ENCODE peak calls at places on chromosomes 3 and 15, in four cellular contexts. C, X, F and P are unnamed samples. For H3K4me1, the result is how much of the 10 kb centered on the place peaks cover.

GRCh38 chr3:52681610-52682009 is 4.1 kb downstream of the PBRM1 start:
- DNase-seq in C (no peak), F (no peak), X (no peak), P (no peak)

GRCh38 chr3:16050641-16051467 is 123.6 kb upstream of the GALNT15 start:
- DNase-seq in F (no peak), C (no peak), X (no peak), P (no peak)

GRCh38 chr15:75836953-75837321 is 6.3 kb upstream of the UBE2Q2 start:
- DNase-seq in F (peak), C (no peak), X (no peak), P (no peak)

GRCh38 chr3:175127075-175127662 is 268.0 kb downstream of the NAALADL2 start:
- DNase-seq in F (no peak), C (no peak), X (no peak), P (no peak)

GRCh38 chr15:39511915-39512260 is 69.0 kb upstream of the THBS1 start:
- DNase-seq in C (no peak), X (no peak), F (peak), P (no peak)

GRCh38 chr3:102090646-102091045 is 241.3 kb downstream of the NFKBIZ start:
- DNase-seq in C (no peak), X (no peak), F (peak), P (no peak)

GRCh38 chr3:137259089-137259488 is 301.3 kb downstream of the IL20RB start:
- DNase-seq in X (no peak), F (peak), C (no peak), P (no peak)

GRCh38 chr15:27872355-27872754 is 226.8 kb downstream of the OCA2 start:
- DNase-seq in F (no peak), X (no peak), C (no peak), P (no peak)

GRCh38 chr15:72472907-72473669 is 1.0 kb upstream of the ARIH1 start:
- DNase-seq in X (no peak), C (no peak), F (peak), P (no peak)

GRCh38 chr3:31580645-31581044 is 47.9 kb downstream of the STT3B start:
- DNase-seq in X (no peak), F (no peak), C (no peak), P (no peak)

GRCh38 chr3:47003461-47004368 is 24.2 kb downstream of the NBEAL2 start:
- DNase-seq in C (no peak), X (no peak), F (no peak), P (no peak)

GRCh38 chr15:70083423-70083822 is 14.3 kb downstream of the TLE3 start:
- DNase-seq in F (no peak), C (no peak), X (no peak), P (no peak)

GRCh38 chr3:177538064-177538742 is 340.9 kb upstream of the TBL1XR1 start:
- DNase-seq in X (no peak), C (no peak), F (peak), P (no peak)

GRCh38 chr3:52211268-52211891 is 13.4 kb downstream of the ALAS1 start:
- DNase-seq in C (no peak), X (no peak), F (no peak), P (no peak)

GRCh38 chr3:41569632-41570338 is 370.5 kb downstream of the CTNNB1 start:
- DNase-seq in C (no peak), X (no peak), F (no peak), P (no peak)

GRCh38 chr15:66053991-66054390 is 184.7 kb downstream of the RAB11A start:
- DNase-seq in F (no peak), C (no peak), X (no peak), P (no peak)

GRCh38 chr3:109050591-109051167 is 67.3 kb downstream of the MORC1 start:
- DNase-seq in F (peak), C (peak), X (peak), P (peak)

GRCh38 chr3:78809941-78810340 is 957.9 kb downstream of the ROBO1 start:
- DNase-seq in X (no peak), C (no peak), F (no peak), P (no peak)

GRCh38 chr3:172938788-172939187 is 188.3 kb downstream of the ECT2 start:
- DNase-seq in F (no peak), X (no peak), C (no peak), P (no peak)

GRCh38 chr3:187713504-187713903 is 11.1 kb upstream of the RTP2 start:
- DNase-seq in F (peak), X (peak), C (peak), P (peak)

GRCh38 chr3:152446495-152446894 is 177.8 kb downstream of the MBNL1 start:
- DNase-seq in C (no peak), X (no peak), F (no peak), P (no peak)

GRCh38 chr3:134337511-134338200 is 36.6 kb downstream of the AMOTL2 start:
- DNase-seq in F (no peak), X (no peak), C (no peak), P (no peak)

GRCh38 chr15:97566957-97567356 is 393.5 kb upstream of the ARRDC4 start:
- DNase-seq in F (no peak), X (no peak), C (no peak), P (no peak)

GRCh38 chr15:95363636-95364035 is 966.9 kb upstream of the NR2F2 start:
- DNase-seq in F (no peak), C (no peak), X (no peak), P (no peak)

GRCh38 chr3:24365168-24365567 is 129.5 kb downstream of the THRB start:
- DNase-seq in F (peak), X (no peak), C (peak), P (peak)

GRCh38 chr3:69115731-69116130 is 6.7 kb downstream of the LMOD3 start:
- DNase-seq in C (no peak), F (peak), X (no peak), P (no peak)

GRCh38 chr3:194906229-194906629 is 220.5 kb downstream of the FAM43A start:
- DNase-seq in X (no peak), C (peak), F (peak), P (no peak)

GRCh38 chr3:90062631-90063200 is 955.3 kb downstream of the EPHA3 start:
- DNase-seq in C (no peak), X (no peak), F (no peak), P (no peak)

GRCh38 chr15:70451861-70452653 is 311.3 kb downstream of the UACA start:
- DNase-seq in C (no peak), X (peak), F (no peak), P (no peak)

GRCh38 chr15:68205949-68206539 is 912 bp upstream of the CALML4 start:
- DNase-seq in F (no peak), X (peak), C (no peak), P (no peak)

GRCh38 chr3:112378989-112379692 is 46.2 kb downstream of the CD200 start:
- DNase-seq in C (no peak), F (peak), X (no peak), P (no peak)

GRCh38 chr3:18725668-18726407 is 300.7 kb upstream of the SATB1 start:
- DNase-seq in X (no peak), C (no peak), F (no peak), P (no peak)

GRCh38 chr15:31435891-31436628 is 109.4 kb downstream of the KLF13 start:
- DNase-seq in F (no peak), C (no peak), X (no peak), P (no peak)

GRCh38 chr3:48466386-48467109 is 20.0 kb downstream of the ATRIP start:
- DNase-seq in C (no peak), X (no peak), F (no peak), P (no peak)
- H3K4me1 ChIP-seq in C (half or more), X (under half), F (under half), P (half or more)

GRCh38 chr3:129123314-129124060 is 1.9 kb upstream of the RAB43 start:
- DNase-seq in X (no peak), C (peak), F (peak), P (peak)
- TF ChIP-seq MAZ in X (no peak), C (no peak), F (no peak), P (no peak)

GRCh38 chr3:50588759-50589433 is 19.6 kb downstream of the HEMK1 start:
- DNase-seq in F (peak), X (peak), C (peak), P (no peak)
- H3K4me1 ChIP-seq in F (under half), X (half or more), C (half or more), P (under half)

GRCh38 chr3:127694467-127695215 is 21.9 kb downstream of the ABTB1 start:
- DNase-seq in X (no peak), C (peak), F (peak), P (peak)
- TF ChIP-seq MAZ in X (no peak), C (no peak), F (no peak), P (no peak)

GRCh38 chr3:126996905-126997304 is 14.0 kb downstream of the PLXNA1 start:
- DNase-seq in C (no peak), F (peak), X (no peak), P (no peak)

GRCh38 chr3:126999383-126999782 is 16.5 kb downstream of the PLXNA1 start:
- DNase-seq in X (no peak), C (no peak), F (no peak), P (no peak)

GRCh38 chr3:126997455-126998038 is 14.6 kb downstream of the PLXNA1 start:
- DNase-seq in C (no peak), F (no peak), X (no peak), P (no peak)

GRCh38 chr3:126998728-126999127 is 15.8 kb downstream of the PLXNA1 start:
- DNase-seq in X (no peak), F (no peak), C (no peak), P (no peak)

DNA sequence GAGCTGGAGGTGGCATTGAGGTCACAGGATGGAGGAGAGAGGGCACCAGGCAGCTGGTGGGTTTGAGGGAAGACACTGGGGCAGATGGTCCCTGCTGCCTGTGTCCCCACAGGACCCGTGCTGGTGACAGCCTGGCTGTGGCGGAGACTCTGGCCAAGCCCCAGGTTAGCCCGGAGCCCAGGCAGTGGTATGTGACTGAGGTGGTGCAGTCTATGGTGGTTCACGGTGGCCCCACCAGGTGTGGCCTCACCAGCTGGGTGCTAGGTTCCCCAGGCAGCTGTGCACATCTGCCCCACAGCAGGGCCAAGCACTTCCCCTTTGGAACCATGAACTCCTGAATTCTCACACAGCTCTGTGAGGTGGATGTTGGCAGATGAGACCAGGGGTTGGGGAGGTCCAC is 15.4 kb downstream of the PLXNA1 start:
- DNase-seq in X (no peak), C (no peak), F (no peak), P (no peak)
- H3K4me1 ChIP-seq in X (under half), C (under half), F (under half), P (under half)

DNA sequence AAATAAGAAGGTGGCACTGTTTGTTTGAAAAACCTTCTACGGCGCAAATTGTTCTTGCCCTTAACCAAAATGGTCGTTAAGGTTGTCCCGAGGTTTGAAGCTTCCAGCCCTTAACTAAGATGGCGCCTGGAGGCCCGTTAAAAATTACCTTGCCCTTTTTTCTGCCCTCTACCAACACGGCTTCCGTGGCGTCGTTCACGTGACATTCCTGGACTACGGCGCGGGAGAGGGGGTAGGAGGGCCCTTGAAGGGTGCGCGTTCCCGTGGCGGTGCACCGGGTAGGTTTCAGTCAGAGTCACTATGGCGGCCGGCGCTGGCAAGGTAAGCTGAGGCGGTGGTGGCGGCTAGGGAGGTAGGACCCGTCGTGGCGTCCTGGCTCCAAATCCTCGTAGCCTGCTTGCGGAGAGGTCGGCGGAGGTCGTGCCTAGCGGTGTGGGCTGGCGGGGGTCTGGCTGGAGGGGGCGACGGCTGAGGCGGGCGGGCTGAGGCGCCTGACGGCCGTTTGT is at the start of gene SLMAP:
- DNase-seq in X (peak), C (peak), F (peak), P (peak)
- TF ChIP-seq MAZ in X (no peak), C (peak), F (peak), P (no peak)

GRCh38 chr15:73941871-73942635 is 15.8 kb downstream of the LOXL1 start:
- DNase-seq in C (no peak), F (no peak), X (no peak), P (no peak)
- H3K4me1 ChIP-seq in C (under half), F (under half), X (under half), P (under half)

GRCh38 chr3:38988955-38989354 is 62.8 kb downstream of the SCN11A start:
- DNase-seq in F (no peak), X (no peak), C (no peak), P (no peak)

GRCh38 chr3:38990621-38991020 is 61.1 kb downstream of the SCN11A start:
- DNase-seq in X (no peak), F (peak), C (no peak), P (no peak)

GRCh38 chr3:38996193-38996592 is 55.6 kb downstream of the SCN11A start:
- DNase-seq in X (no peak), F (no peak), C (no peak), P (no peak)

GRCh38 chr3:38989932-38990510 is 61.7 kb downstream of the SCN11A start:
- DNase-seq in C (no peak), X (no peak), F (no peak), P (no peak)

GRCh38 chr3:38992117-38992779 is 59.5 kb downstream of the SCN11A start:
- DNase-seq in F (peak), C (no peak), X (no peak), P (peak)
- TF ChIP-seq MAZ in F (no peak), C (no peak), X (no peak), P (no peak)